ENCODE peak calls at places on chromosome 13, in four cellular contexts. One of them, this sample, is unnamed. For H3K4me1, the result is how much of the 10 kb centered on the place peaks cover.

GRCh38 chr13:24727731-24728601 is 36.0 kb upstream of the RNF17 start:
- DNase-seq in effector memory CD4-positive, alpha-beta T cell: peak
- DNase-seq in thoracic aorta: peak
- DNase-seq in mucosa of descending colon: no peak
- DNase-seq in this sample: peak

GRCh38 chr13:22169473-22169872 is 498.6 kb downstream of the FGF9 start:
- DNase-seq in effector memory CD4-positive, alpha-beta T cell: no peak
- DNase-seq in thoracic aorta: no peak
- DNase-seq in mucosa of descending colon: no peak
- DNase-seq in this sample: no peak

GRCh38 chr13:62702502-62702901 is 1286.9 kb upstream of the PCDH20 start:
- DNase-seq in effector memory CD4-positive, alpha-beta T cell: no peak
- DNase-seq in thoracic aorta: no peak
- DNase-seq in mucosa of descending colon: no peak
- DNase-seq in this sample: no peak

GRCh38 chr13:30301827-30302226 is 5.5 kb downstream of the KATNAL1 start:
- DNase-seq in effector memory CD4-positive, alpha-beta T cell: no peak
- DNase-seq in thoracic aorta: no peak
- DNase-seq in mucosa of descending colon: no peak
- DNase-seq in this sample: no peak

GRCh38 chr13:19185086-19185864 is 3.7 kb upstream of the TUBA3C start:
- DNase-seq in effector memory CD4-positive, alpha-beta T cell: no peak
- DNase-seq in thoracic aorta: no peak
- DNase-seq in mucosa of descending colon: no peak
- DNase-seq in this sample: no peak

GRCh38 chr13:40553356-40553755 is 113.1 kb downstream of the FOXO1 start:
- DNase-seq in effector memory CD4-positive, alpha-beta T cell: no peak
- DNase-seq in thoracic aorta: no peak
- DNase-seq in mucosa of descending colon: no peak
- DNase-seq in this sample: no peak

GRCh38 chr13:79492313-79492798 is 11.4 kb downstream of the NDFIP2 start:
- DNase-seq in effector memory CD4-positive, alpha-beta T cell: no peak
- DNase-seq in thoracic aorta: no peak
- DNase-seq in mucosa of descending colon: no peak
- DNase-seq in this sample: no peak

GRCh38 chr13:49308977-49309408 is 61.3 kb downstream of the CDADC1 start:
- DNase-seq in effector memory CD4-positive, alpha-beta T cell: no peak
- DNase-seq in thoracic aorta: no peak
- DNase-seq in mucosa of descending colon: no peak
- DNase-seq in this sample: peak

GRCh38 chr13:102191951-102192461 is 209.8 kb downstream of the FGF14 start:
- DNase-seq in effector memory CD4-positive, alpha-beta T cell: no peak
- DNase-seq in thoracic aorta: no peak
- DNase-seq in mucosa of descending colon: no peak
- DNase-seq in this sample: peak

GRCh38 chr13:96650301-96650886 is 343.9 kb downstream of the OXGR1 start:
- DNase-seq in effector memory CD4-positive, alpha-beta T cell: no peak
- DNase-seq in thoracic aorta: no peak
- DNase-seq in mucosa of descending colon: no peak
- DNase-seq in this sample: no peak

GRCh38 chr13:96080676-96081075 is 9.2 kb upstream of the HS6ST3 start:
- DNase-seq in effector memory CD4-positive, alpha-beta T cell: no peak
- DNase-seq in thoracic aorta: no peak
- DNase-seq in mucosa of descending colon: no peak
- DNase-seq in this sample: no peak

GRCh38 chr13:87234981-87235380 is 436.2 kb upstream of the SLITRK5 start:
- DNase-seq in effector memory CD4-positive, alpha-beta T cell: no peak
- DNase-seq in thoracic aorta: no peak
- DNase-seq in mucosa of descending colon: no peak
- DNase-seq in this sample: no peak

GRCh38 chr13:20190481-20191310 is 2.0 kb downstream of the GJB2 start:
- DNase-seq in effector memory CD4-positive, alpha-beta T cell: no peak
- DNase-seq in thoracic aorta: no peak
- DNase-seq in mucosa of descending colon: no peak
- DNase-seq in this sample: no peak

GRCh38 chr13:84192125-84192524 is 309.9 kb upstream of the SLITRK1 start:
- DNase-seq in effector memory CD4-positive, alpha-beta T cell: no peak
- DNase-seq in thoracic aorta: no peak
- DNase-seq in mucosa of descending colon: no peak
- DNase-seq in this sample: no peak

GRCh38 chr13:50989476-50989875 is 79.9 kb downstream of the RNASEH2B start:
- DNase-seq in effector memory CD4-positive, alpha-beta T cell: no peak
- DNase-seq in thoracic aorta: no peak
- DNase-seq in mucosa of descending colon: no peak
- DNase-seq in this sample: no peak

GRCh38 chr13:113547248-113547971 is 37.1 kb upstream of the TFDP1 start:
- DNase-seq in effector memory CD4-positive, alpha-beta T cell: no peak
- DNase-seq in thoracic aorta: no peak
- DNase-seq in mucosa of descending colon: no peak
- DNase-seq in this sample: no peak

GRCh38 chr13:40207110-40207478 is 459.3 kb downstream of the FOXO1 start:
- DNase-seq in effector memory CD4-positive, alpha-beta T cell: no peak
- DNase-seq in thoracic aorta: no peak
- DNase-seq in mucosa of descending colon: no peak
- DNase-seq in this sample: no peak

GRCh38 chr13:65940720-65941119 is 1289.4 kb downstream of the PCDH9 start:
- DNase-seq in effector memory CD4-positive, alpha-beta T cell: no peak
- DNase-seq in thoracic aorta: no peak
- DNase-seq in mucosa of descending colon: no peak
- DNase-seq in this sample: no peak

GRCh38 chr13:80341098-80341701 is at the start of gene SPRY2:
- DNase-seq in effector memory CD4-positive, alpha-beta T cell: no peak
- DNase-seq in thoracic aorta: peak
- DNase-seq in mucosa of descending colon: peak
- DNase-seq in this sample: peak

GRCh38 chr13:49859568-49859967 is 67.1 kb upstream of the KPNA3 start:
- DNase-seq in effector memory CD4-positive, alpha-beta T cell: no peak
- DNase-seq in thoracic aorta: no peak
- DNase-seq in mucosa of descending colon: no peak
- DNase-seq in this sample: no peak

GRCh38 chr13:30026093-30026492 is 175.7 kb upstream of the UBL3 start:
- DNase-seq in effector memory CD4-positive, alpha-beta T cell: no peak
- DNase-seq in thoracic aorta: no peak
- DNase-seq in mucosa of descending colon: no peak
- DNase-seq in this sample: no peak

GRCh38 chr13:34148359-34148758 is 330.4 kb downstream of the RFC3 start:
- DNase-seq in effector memory CD4-positive, alpha-beta T cell: no peak
- DNase-seq in thoracic aorta: no peak
- DNase-seq in mucosa of descending colon: no peak
- DNase-seq in this sample: no peak

GRCh38 chr13:34145061-34145460 is 327.1 kb downstream of the RFC3 start:
- DNase-seq in effector memory CD4-positive, alpha-beta T cell: no peak
- DNase-seq in thoracic aorta: no peak
- DNase-seq in mucosa of descending colon: no peak
- DNase-seq in this sample: no peak

GRCh38 chr13:34139660-34140059 is 321.7 kb downstream of the RFC3 start:
- DNase-seq in effector memory CD4-positive, alpha-beta T cell: no peak
- DNase-seq in thoracic aorta: no peak
- DNase-seq in mucosa of descending colon: no peak
- DNase-seq in this sample: no peak

GRCh38 chr13:34143637-34144036 is 325.7 kb downstream of the RFC3 start:
- DNase-seq in effector memory CD4-positive, alpha-beta T cell: no peak
- DNase-seq in thoracic aorta: no peak
- DNase-seq in mucosa of descending colon: no peak
- DNase-seq in this sample: no peak
- H3K4me3 ChIP-seq in effector memory CD4-positive, alpha-beta T cell: no peak
- H3K4me3 ChIP-seq in thoracic aorta: no peak
- H3K4me3 ChIP-seq in mucosa of descending colon: no peak
- H3K4me3 ChIP-seq in this sample: no peak

GRCh38 chr13:100302391-100302790 is 213.5 kb downstream of the PCCA start:
- DNase-seq in effector memory CD4-positive, alpha-beta T cell: no peak
- DNase-seq in thoracic aorta: no peak
- DNase-seq in mucosa of descending colon: no peak
- DNase-seq in this sample: no peak

GRCh38 chr13:100306042-100306441 is 217.1 kb downstream of the PCCA start:
- DNase-seq in effector memory CD4-positive, alpha-beta T cell: no peak
- DNase-seq in thoracic aorta: no peak
- DNase-seq in mucosa of descending colon: no peak
- DNase-seq in this sample: no peak

GRCh38 chr13:100306444-100306999 is 217.6 kb downstream of the PCCA start:
- DNase-seq in effector memory CD4-positive, alpha-beta T cell: no peak
- DNase-seq in thoracic aorta: no peak
- DNase-seq in mucosa of descending colon: no peak
- DNase-seq in this sample: no peak

GRCh38 chr13:100305398-100305797 is 216.5 kb downstream of the PCCA start:
- DNase-seq in effector memory CD4-positive, alpha-beta T cell: no peak
- DNase-seq in thoracic aorta: no peak
- DNase-seq in mucosa of descending colon: no peak
- DNase-seq in this sample: no peak

GRCh38 chr13:100304241-100304640 is 215.3 kb downstream of the PCCA start:
- DNase-seq in effector memory CD4-positive, alpha-beta T cell: no peak
- DNase-seq in thoracic aorta: no peak
- DNase-seq in mucosa of descending colon: no peak
- DNase-seq in this sample: no peak
- H3K4me1 ChIP-seq in effector memory CD4-positive, alpha-beta T cell: under half
- H3K4me1 ChIP-seq in thoracic aorta: under half
- H3K4me1 ChIP-seq in mucosa of descending colon: under half
- H3K4me1 ChIP-seq in this sample: under half

GRCh38 chr13:46178143-46178542 is 3.8 kb downstream of the LCP1 start:
- DNase-seq in effector memory CD4-positive, alpha-beta T cell: no peak
- DNase-seq in thoracic aorta: no peak
- DNase-seq in mucosa of descending colon: no peak
- DNase-seq in this sample: no peak
- H3K4me3 ChIP-seq in effector memory CD4-positive, alpha-beta T cell: peak
- H3K4me3 ChIP-seq in thoracic aorta: peak
- H3K4me3 ChIP-seq in mucosa of descending colon: no peak
- H3K4me3 ChIP-seq in this sample: no peak

GRCh38 chr13:46595918-46596315 is 42.9 kb downstream of the LRCH1 start:
- DNase-seq in effector memory CD4-positive, alpha-beta T cell: no peak
- DNase-seq in thoracic aorta: no peak
- DNase-seq in mucosa of descending colon: no peak
- DNase-seq in this sample: no peak
- H3K4me1 ChIP-seq in effector memory CD4-positive, alpha-beta T cell: under half
- H3K4me1 ChIP-seq in thoracic aorta: half or more
- H3K4me1 ChIP-seq in mucosa of descending colon: under half
- H3K4me1 ChIP-seq in this sample: under half

GRCh38 chr13:110249326-110249725 is 57.6 kb downstream of the COL4A1 start:
- DNase-seq in effector memory CD4-positive, alpha-beta T cell: no peak
- DNase-seq in thoracic aorta: no peak
- DNase-seq in mucosa of descending colon: no peak
- DNase-seq in this sample: peak
- H3K4me3 ChIP-seq in effector memory CD4-positive, alpha-beta T cell: no peak
- H3K4me3 ChIP-seq in thoracic aorta: no peak
- H3K4me3 ChIP-seq in mucosa of descending colon: no peak
- H3K4me3 ChIP-seq in this sample: no peak

GRCh38 chr13:59673301-59673700 is 490.4 kb downstream of the DIAPH3 start:
- DNase-seq in effector memory CD4-positive, alpha-beta T cell: no peak
- DNase-seq in thoracic aorta: no peak
- DNase-seq in mucosa of descending colon: no peak
- DNase-seq in this sample: no peak
- H3K4me1 ChIP-seq in effector memory CD4-positive, alpha-beta T cell: under half
- H3K4me1 ChIP-seq in thoracic aorta: under half
- H3K4me1 ChIP-seq in mucosa of descending colon: under half
- H3K4me1 ChIP-seq in this sample: under half

DNA sequence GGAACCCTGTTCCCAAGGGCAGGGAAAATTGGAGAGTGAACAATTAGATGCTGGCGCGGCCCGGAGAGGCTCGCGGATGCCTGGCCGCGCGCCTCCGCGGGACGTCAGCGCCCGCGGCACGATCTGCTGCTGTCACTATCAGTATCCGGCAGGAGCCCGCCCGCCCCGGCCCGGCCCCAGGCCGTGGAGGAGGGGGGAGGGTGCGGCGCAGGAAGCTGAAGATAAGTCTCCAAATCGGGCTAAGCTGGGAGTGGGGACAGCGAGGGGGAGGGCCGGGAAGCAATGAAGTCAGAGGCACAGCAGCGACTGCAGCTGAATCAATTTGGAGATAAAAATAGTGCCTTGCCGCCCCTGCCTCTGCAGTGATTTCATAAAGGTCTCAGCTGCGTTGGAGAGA is 441.5 kb upstream of the KLF12 start:
- DNase-seq in effector memory CD4-positive, alpha-beta T cell: peak
- DNase-seq in thoracic aorta: peak
- DNase-seq in mucosa of descending colon: peak
- DNase-seq in this sample: peak
- H3K4me3 ChIP-seq in effector memory CD4-positive, alpha-beta T cell: peak
- H3K4me3 ChIP-seq in thoracic aorta: peak
- H3K4me3 ChIP-seq in mucosa of descending colon: no peak
- H3K4me3 ChIP-seq in this sample: peak

GRCh38 chr13:99205621-99206220 is 5.1 kb downstream of the UBAC2 start:
- DNase-seq in effector memory CD4-positive, alpha-beta T cell: no peak
- DNase-seq in thoracic aorta: no peak
- DNase-seq in mucosa of descending colon: no peak
- DNase-seq in this sample: no peak
- H3K4me1 ChIP-seq in effector memory CD4-positive, alpha-beta T cell: under half
- H3K4me1 ChIP-seq in thoracic aorta: under half
- H3K4me1 ChIP-seq in mucosa of descending colon: under half
- H3K4me1 ChIP-seq in this sample: under half

This sample was measured in right cardiac atrium.